ENCODE peak calls at places on chromosome 11, in seven cellular contexts. J, K, I, V, R, S and E are unnamed samples.

GRCh38 chr11:10181811-10182210 is 112.2 kb downstream of the SBF2 start:
- DNase-seq in I (no peak), K (no peak), J (no peak), R (no peak), V (no peak), S (no peak), E (no peak)

GRCh38 chr11:31643831-31644230 is 134.3 kb downstream of the ELP4 start:
- DNase-seq in I (no peak), V (no peak), K (no peak), R (no peak), S (no peak), J (no peak), E (no peak)

GRCh38 chr11:88193278-88193677 is 18.0 kb upstream of the RAB38 start:
- DNase-seq in V (no peak), I (no peak), R (no peak), S (no peak), K (no peak), J (no peak), E (no peak)

GRCh38 chr11:15695096-15695721 is 580.5 kb downstream of the INSC start:
- DNase-seq in S (no peak), J (no peak), R (no peak), V (no peak), K (no peak), I (no peak), E (no peak)

GRCh38 chr11:65773784-65774411 is 6.9 kb downstream of the AP5B1 start:
- DNase-seq in S (no peak), V (no peak), I (no peak), K (no peak), J (no peak), R (no peak), E (no peak)

GRCh38 chr11:27882066-27882697 is 181.9 kb upstream of the BDNF start:
- DNase-seq in K (no peak), V (no peak), I (no peak), J (no peak), R (no peak), S (no peak), E (no peak)

GRCh38 chr11:41456288-41456687 is 3.2 kb downstream of the LRRC4C start:
- DNase-seq in I (no peak), J (no peak), K (no peak), V (no peak), S (no peak), R (no peak), E (no peak)

GRCh38 chr11:64784813-64785581 is 6.7 kb upstream of the SF1 start:
- DNase-seq in J (no peak), K (no peak), V (no peak), I (peak), S (no peak), R (no peak), E (no peak)

GRCh38 chr11:2741006-2741376 is 41.2 kb upstream of the KCNQ1OT1 start:
- DNase-seq in K (no peak), V (peak), J (peak), I (peak), S (peak), R (peak), E (no peak)

GRCh38 chr11:57500926-57501325 is 14.6 kb downstream of the SLC43A1 start:
- DNase-seq in R (no peak), I (no peak), K (no peak), J (no peak), S (no peak), V (no peak), E (no peak)

GRCh38 chr11:20355221-20356219 is 8.0 kb upstream of the HTATIP2 start:
- DNase-seq in S (peak), J (peak), R (no peak), V (peak), K (no peak), I (no peak), E (peak)

GRCh38 chr11:62665630-62666258 is 632 bp downstream of the CSKMT start:
- DNase-seq in K (no peak), V (peak), R (no peak), I (peak), J (peak), S (peak), E (peak)
- H3K27ac ChIP-seq in K (peak), V (peak), R (peak), I (peak), J (peak), S (peak), E (peak)

DNA sequence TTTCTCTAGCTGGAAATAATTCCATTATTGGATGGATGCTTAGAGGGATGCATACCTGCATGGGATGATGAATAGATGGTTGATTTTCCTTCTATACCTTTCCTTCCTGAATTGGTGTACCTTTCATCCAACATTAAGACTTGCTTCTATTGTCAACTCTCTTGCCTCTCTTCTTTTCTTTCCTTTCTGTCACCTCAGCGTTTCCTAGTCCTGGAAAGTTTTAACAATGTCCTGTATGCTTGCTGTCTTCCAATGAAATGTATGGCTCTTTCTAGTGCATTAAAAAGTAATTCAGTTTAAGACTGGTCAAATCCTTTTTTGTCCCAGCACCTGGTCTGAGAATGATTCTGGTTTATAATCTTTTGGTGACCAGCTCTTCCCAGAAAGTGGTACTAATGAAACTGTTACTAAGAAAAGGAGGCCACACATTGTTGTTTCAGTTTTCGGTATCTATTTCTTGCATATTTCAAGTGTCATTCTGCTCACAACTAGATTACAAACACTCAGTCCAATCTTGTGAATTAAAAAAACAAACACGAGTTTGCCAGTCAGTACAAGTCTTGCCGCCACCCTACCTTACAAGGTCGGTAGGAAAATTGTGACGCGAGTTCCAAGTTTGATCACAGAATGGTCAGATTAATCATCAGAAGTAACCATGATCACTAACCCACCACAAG is 8.0 kb downstream of the POU2AF1 start:
- DNase-seq in V (no peak), K (no peak), R (no peak), S (no peak), I (no peak), J (no peak), E (no peak)
- H3K27ac ChIP-seq in V (no peak), K (no peak), R (no peak), S (no peak), I (no peak), J (no peak), E (peak)

GRCh38 chr11:47127213-47127612 is 49.5 kb downstream of the ARFGAP2 start:
- DNase-seq in I (no peak), R (no peak), V (no peak), S (no peak), J (no peak), K (no peak), E (peak)

GRCh38 chr11:47131136-47131535 is 45.5 kb downstream of the ARFGAP2 start:
- DNase-seq in K (no peak), I (no peak), S (no peak), R (no peak), V (no peak), J (no peak), E (no peak)

GRCh38 chr11:47132981-47133380 is 43.7 kb downstream of the ARFGAP2 start:
- DNase-seq in S (no peak), K (no peak), I (no peak), J (no peak), R (no peak), V (no peak), E (no peak)

GRCh38 chr11:47132490-47132889 is 44.2 kb downstream of the ARFGAP2 start:
- DNase-seq in R (no peak), S (no peak), I (no peak), V (no peak), J (no peak), K (no peak), E (peak)

DNA sequence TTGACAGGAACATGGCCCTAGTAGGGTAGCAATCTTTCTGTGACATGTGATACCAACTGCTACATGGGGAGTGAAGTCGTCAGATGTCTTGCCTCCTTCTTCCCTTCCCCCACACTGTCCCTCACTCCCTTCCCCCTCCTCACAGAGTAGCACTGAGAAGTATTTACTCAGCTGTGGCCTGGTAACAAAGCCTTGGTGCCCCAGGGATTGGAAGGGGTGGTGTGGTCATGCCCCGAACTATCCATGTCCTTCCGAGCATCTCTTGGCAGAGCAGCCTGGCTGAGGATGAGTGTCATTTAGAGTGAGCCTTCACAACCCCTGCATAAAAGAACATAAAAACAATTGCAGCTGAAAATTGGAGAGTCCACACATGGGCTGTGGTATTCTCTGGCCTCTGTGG is 46.1 kb downstream of the ARFGAP2 start:
- DNase-seq in V (no peak), I (no peak), S (no peak), K (no peak), R (no peak), J (no peak), E (peak)
- H3K27ac ChIP-seq in V (no peak), I (no peak), S (no peak), K (no peak), R (no peak), J (no peak), E (no peak)

GRCh38 chr11:67136156-67136555 is 17.1 kb downstream of the KDM2A start:
- DNase-seq in I (no peak), V (no peak), S (no peak), J (no peak), K (no peak), R (no peak), E (no peak)
- H3K27ac ChIP-seq in I (no peak), V (no peak), S (no peak), J (no peak), K (no peak), R (no peak), E (no peak)